ENCODE peak calls at places on chromosome 21, in six cellular contexts. K is progenitor cell of endocrine pancreas; L is psoas muscle; H is stimulated activated CD4-positive, alpha-beta T cell treated with anti-CD3 and anti-CD28 coated beads, TNF-alpha, amount 100 ng/mL, for 48 hours; N is T-helper 17 cell; G is MM.1S. Z is an unnamed sample.

GRCh38 chr21:45804809-45805313 is 161.3 kb downstream of the PCBP3 start:
- DNase-seq in L (no peak), G (no peak), K (no peak), N (no peak), H (no peak), Z (no peak)

GRCh38 chr21:45892156-45892919 is 89.2 kb upstream of the COL6A1 start:
- DNase-seq in G (no peak), N (no peak), H (no peak), K (no peak), L (peak; percentile 1), Z (no peak)

GRCh38 chr21:39676054-39676771 is 63.5 kb downstream of the B3GALT5 start:
- DNase-seq in L (no peak), G (peak; percentile 99), K (no peak), N (no peak), H (no peak), Z (peak; percentile 92)

GRCh38 chr21:45380566-45380965 is 24.4 kb upstream of the COL18A1 start:
- DNase-seq in L (peak; percentile 3), N (no peak), H (no peak), G (no peak), K (no peak), Z (no peak)

GRCh38 chr21:25496825-25497482 is 110.3 kb downstream of the MRPL39 start:
- DNase-seq in H (no peak), K (no peak), G (no peak), N (no peak), L (no peak), Z (no peak)

GRCh38 chr21:16323586-16323985 is 593.8 kb downstream of the USP25 start:
- DNase-seq in K (no peak), L (no peak), G (no peak), H (no peak), N (no peak), Z (no peak)

GRCh38 chr21:34545079-34545884 is 33.3 kb upstream of the KCNE1 start:
- DNase-seq in L (no peak), G (peak; percentile 81), H (no peak), N (no peak), K (no peak), Z (no peak)

GRCh38 chr21:45176141-45176540 is 101.8 kb downstream of the ADARB1 start:
- DNase-seq in G (no peak), K (no peak), N (no peak), L (no peak), H (no peak), Z (no peak)

GRCh38 chr21:17834639-17835354 is 15.6 kb upstream of the C21orf91 start:
- DNase-seq in G (no peak), H (no peak), K (no peak), L (no peak), N (no peak), Z (no peak)

GRCh38 chr21:42535602-42536171 is 22.0 kb downstream of the SLC37A1 start:
- DNase-seq in K (no peak), H (no peak), G (no peak), L (no peak), N (no peak), Z (no peak)

Z was measured in NCI-H2081.